ENCODE peak calls at places on chromosomes 7 and 10, in four cellular contexts. P, Z, W and D are unnamed samples.

GRCh38 chr7:617614-618538 is 98.2 kb upstream of the PDGFA start:
- DNase-seq in Z (no peak), W (no peak), P (peak), D (no peak)

GRCh38 chr10:78899996-78900714 is 168.6 kb upstream of the ZMIZ1 start:
- DNase-seq in Z (no peak), W (peak), P (no peak), D (no peak)

GRCh38 chr7:114302858-114303257 is 111.8 kb upstream of the FOXP2 start:
- DNase-seq in Z (no peak), W (no peak), P (no peak), D (no peak)

GRCh38 chr7:22781230-22781711 is 41.4 kb downstream of the TOMM7 start:
- DNase-seq in P (no peak), Z (peak), W (no peak), D (peak)

GRCh38 chr10:49379596-49380410 is 16.1 kb downstream of the DRGX start:
- DNase-seq in W (no peak), Z (no peak), P (no peak), D (no peak)

GRCh38 chr10:126161691-126162090 is 226.6 kb downstream of the ADAM12 start:
- DNase-seq in P (no peak), Z (no peak), W (no peak), D (no peak)

GRCh38 chr10:89591111-89591795 is 53.8 kb downstream of the PANK1 start:
- DNase-seq in P (no peak), Z (no peak), W (no peak), D (no peak)

GRCh38 chr10:119541046-119541445 is 1.5 kb downstream of the RGS10 start:
- DNase-seq in Z (no peak), W (no peak), P (no peak), D (no peak)

GRCh38 chr7:129882531-129882930 is 70.2 kb downstream of the UBE2H start:
- DNase-seq in P (no peak), Z (no peak), W (no peak), D (no peak)

GRCh38 chr7:143988986-143989745 is 11.0 kb upstream of the OR6B1 start:
- DNase-seq in Z (no peak), P (no peak), W (no peak), D (no peak)

GRCh38 chr7:51250517-51250916 is 66.1 kb downstream of the COBL start:
- DNase-seq in P (no peak), Z (no peak), W (no peak), D (no peak)

GRCh38 chr7:117085275-117085674 is 132.0 kb downstream of the ST7 start:
- DNase-seq in Z (no peak), W (no peak), P (no peak), D (no peak)

GRCh38 chr7:55193245-55193644 is 171.9 kb upstream of the LANCL2 start:
- DNase-seq in W (no peak), Z (no peak), P (no peak), D (no peak)

GRCh38 chr7:38153515-38153914 is 24.5 kb upstream of the STARD3NL start:
- DNase-seq in W (no peak), P (no peak), Z (no peak), D (no peak)

GRCh38 chr7:39700932-39701331 is 77.6 kb downstream of the RALA start:
- DNase-seq in W (peak), Z (no peak), P (peak), D (no peak)

GRCh38 chr10:125038637-125039036 is 96.7 kb downstream of the ZRANB1 start:
- DNase-seq in Z (no peak), P (peak), W (no peak), D (no peak)

GRCh38 chr7:151276651-151277590 is 28.4 kb upstream of the SMARCD3 start:
- DNase-seq in W (no peak), P (peak), Z (no peak), D (no peak)

GRCh38 chr7:138670594-138670993 is 30.6 kb downstream of the SVOPL start:
- DNase-seq in Z (no peak), P (no peak), W (no peak), D (no peak)

GRCh38 chr7:5283421-5284303 is 919 bp downstream of the SLC29A4 start:
- DNase-seq in Z (no peak), W (no peak), P (peak), D (no peak)

GRCh38 chr10:120588311-120588710 is 131.3 kb downstream of the PLPP4 start:
- DNase-seq in Z (no peak), P (no peak), W (no peak), D (no peak)

GRCh38 chr10:5532231-5532605 is 7.5 kb downstream of the CALML3 start:
- DNase-seq in Z (no peak), P (peak), W (no peak), D (no peak)

GRCh38 chr7:151984612-151985011 is 28.4 kb downstream of the GALNTL5 start:
- DNase-seq in Z (no peak), W (no peak), P (no peak), D (no peak)

GRCh38 chr10:69468771-69469129 is 17.5 kb downstream of the TSPAN15 start:
- DNase-seq in Z (no peak), P (no peak), W (no peak), D (no peak)

GRCh38 chr10:72088879-72089585 is 681 bp upstream of the SPOCK2 start:
- DNase-seq in P (peak), Z (no peak), W (no peak), D (no peak)

GRCh38 chr7:28980504-28981281 is 22.6 kb upstream of the TRIL start:
- DNase-seq in Z (no peak), P (no peak), W (no peak), D (no peak)

GRCh38 chr10:120810298-120810697 is 40.9 kb upstream of the WDR11 start:
- DNase-seq in W (no peak), P (no peak), Z (no peak), D (no peak)

GRCh38 chr7:153193144-153193595 is 433.6 kb downstream of the ACTR3B start:
- DNase-seq in Z (no peak), W (no peak), P (peak), D (no peak)

GRCh38 chr10:91389636-91390512 is 20.3 kb upstream of the HECTD2 start:
- DNase-seq in Z (no peak), P (no peak), W (no peak), D (no peak)

DNA sequence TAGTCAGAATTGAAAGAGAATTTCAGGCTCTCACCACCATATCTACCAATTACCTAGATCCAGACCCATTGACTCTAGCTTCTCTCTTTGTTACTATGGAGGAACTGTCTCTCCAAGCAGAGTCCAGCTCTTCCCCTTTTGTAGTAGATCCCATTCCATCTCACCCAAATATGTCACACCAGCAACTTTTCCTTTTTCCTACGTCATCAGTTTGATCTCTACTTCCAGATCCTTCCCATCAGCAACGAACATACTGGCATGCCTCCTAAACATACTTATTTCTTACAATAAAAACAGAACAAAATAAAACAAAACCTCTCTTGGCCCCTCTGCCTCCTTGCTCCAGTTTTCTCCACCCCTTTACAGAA is 5.9 kb upstream of the CALU start:
- DNase-seq in Z (no peak), P (no peak), W (no peak), D (no peak)
- H3K4me3 ChIP-seq in Z (no peak), P (no peak), W (no peak), D (no peak)

GRCh38 chr7:146054909-146055308 is 61.7 kb upstream of the CNTNAP2 start:
- DNase-seq in P (no peak), Z (no peak), W (no peak), D (no peak)
- H3K4me3 ChIP-seq in P (no peak), Z (no peak), W (no peak), D (no peak)

GRCh38 chr10:95559466-95559865 is 1.7 kb downstream of the SORBS1 start:
- DNase-seq in W (no peak), P (no peak), Z (no peak), D (no peak)
- H3K4me3 ChIP-seq in W (peak), P (no peak), Z (no peak), D (no peak)

GRCh38 chr7:70597071-70597470 is 534.9 kb upstream of the GALNT17 start:
- DNase-seq in P (no peak), W (no peak), Z (no peak), D (no peak)
- H3K4me3 ChIP-seq in P (no peak), W (no peak), Z (no peak), D (no peak)

GRCh38 chr10:47186941-47187340 is 113.1 kb upstream of the GDF10 start:
- DNase-seq in W (no peak), P (no peak), Z (no peak), D (no peak)
- H3K4me3 ChIP-seq in W (no peak), P (no peak), Z (no peak), D (no peak)

GRCh38 chr7:142408794-142409193 is 150.9 kb upstream of the PRSS58 start:
- DNase-seq in Z (no peak), W (no peak), P (no peak), D (no peak)
- H3K4me3 ChIP-seq in Z (no peak), W (no peak), P (no peak), D (no peak)